ENCODE peak calls at places on chromosome 15, in ten cellular contexts. P is iris pigment epithelial cell; M is smooth muscle cell of the brain vasculature; F is stimulated activated CD4-positive, alpha-beta T cell treated with anti-CD3 and anti-CD28 coated beads, Interleukin-2, amount 100 ng/mL, for 24 hours; U is GM12865; A is activated naive CD4-positive, alpha-beta T cell; Y is AG08395; G is activated CD4-positive, alpha-beta memory T cell treated with anti-CD3 and anti-CD28 coated beads for 36 hours; W is heart right ventricle; E is choroid plexus epithelial cell. X is an unnamed sample.
A peak's percentile ranks its signal among the peaks of the same experiment; 100 is the strongest.

GRCh38 chr15:29842290-29842689 is 20.0 kb upstream of the TJP1 start:
- DNase-seq in P (no peak), M (no peak), F (no peak), U (no peak), A (no peak), Y (no peak), G (no peak), W (no peak), E (no peak), X (no peak)

GRCh38 chr15:73897441-73898261 is 24.3 kb downstream of the TBC1D21 start:
- DNase-seq in P (peak; percentile 90), M (peak; percentile 40), F (peak; percentile 52), U (peak; percentile 67), A (no peak), Y (peak; percentile 95), G (peak; percentile 82), W (peak; percentile 44), E (peak; percentile 88), X (no peak)

GRCh38 chr15:77671274-77672056 is 38.8 kb upstream of the LINGO1 start:
- DNase-seq in P (no peak), M (no peak), F (no peak), U (no peak), A (no peak), Y (no peak), G (no peak), W (no peak), E (no peak), X (no peak)

GRCh38 chr15:60476713-60477112 is 2.2 kb downstream of the ICE2 start:
- DNase-seq in P (peak; percentile 43), M (no peak), F (no peak), U (no peak), A (no peak), Y (peak; percentile 44), G (no peak), W (no peak), E (peak; percentile 58), X (no peak)

GRCh38 chr15:32718082-32718821 is 448 bp downstream of the GREM1 start:
- DNase-seq in P (no peak), M (no peak), F (no peak), U (no peak), A (no peak), Y (no peak), G (no peak), W (no peak), E (peak; percentile 48), X (peak; percentile 69)

GRCh38 chr15:56244237-56244810 is 645 bp upstream of the RFX7 start:
- DNase-seq in P (peak; percentile 78), M (peak; percentile 32), F (peak; percentile 38), U (peak; percentile 86), A (no peak), Y (peak; percentile 73), G (peak; percentile 56), W (peak; percentile 48), E (peak; percentile 80), X (peak; percentile 26)

GRCh38 chr15:80931191-80931590 is 58.4 kb downstream of the MESD start:
- DNase-seq in P (no peak), M (no peak), F (no peak), U (no peak), A (no peak), Y (peak; percentile 25), G (no peak), W (no peak), E (no peak), X (no peak)

GRCh38 chr15:39040861-39041260 is 476.2 kb upstream of the RASGRP1 start:
- DNase-seq in P (no peak), M (no peak), F (no peak), U (no peak), A (no peak), Y (no peak), G (no peak), W (no peak), E (no peak), X (no peak)

GRCh38 chr15:101476756-101477155 is 12.8 kb downstream of the PCSK6 start:
- DNase-seq in P (no peak), M (no peak), F (no peak), U (no peak), A (no peak), Y (no peak), G (no peak), W (no peak), E (no peak), X (no peak)

GRCh38 chr15:41259546-41260189 is 28.6 kb downstream of the CHP1 start:
- DNase-seq in P (no peak), M (no peak), F (no peak), U (no peak), A (no peak), Y (no peak), G (no peak), W (no peak), E (no peak), X (no peak)

GRCh38 chr15:67193223-67194009 is 61.0 kb downstream of the AAGAB start:
- DNase-seq in P (peak; percentile 35), M (no peak), F (no peak), U (no peak), A (no peak), Y (no peak), G (no peak), W (no peak), E (peak; percentile 74), X (no peak)

GRCh38 chr15:56383011-56383410 is 17.8 kb downstream of the TEX9 start:
- DNase-seq in P (no peak), M (no peak), F (no peak), U (no peak), A (no peak), Y (no peak), G (no peak), W (no peak), E (no peak), X (no peak)

GRCh38 chr15:90872481-90873184 is 4.2 kb downstream of the FURIN start:
- DNase-seq in P (peak; percentile 89), M (no peak), F (peak; percentile 75), U (peak; percentile 52), A (no peak), Y (peak; percentile 74), G (peak; percentile 87), W (no peak), E (peak; percentile 83), X (no peak)

GRCh38 chr15:69200773-69201745 is 40.6 kb downstream of the GLCE start:
- DNase-seq in P (no peak), M (no peak), F (no peak), U (no peak), A (no peak), Y (no peak), G (no peak), W (no peak), E (no peak), X (no peak)

GRCh38 chr15:62462268-62462667 is 297.2 kb upstream of the C2CD4B start:
- DNase-seq in P (no peak), M (no peak), F (no peak), U (no peak), A (no peak), Y (peak; percentile 33), G (no peak), W (peak; percentile 33), E (no peak), X (no peak)

GRCh38 chr15:37585966-37586656 is 348.3 kb upstream of the TMCO5A start:
- DNase-seq in P (peak; percentile 73), M (peak; percentile 3), F (no peak), U (no peak), A (no peak), Y (peak; percentile 61), G (no peak), W (no peak), E (peak; percentile 47), X (no peak)

GRCh38 chr15:62940755-62941361 is 101.7 kb upstream of the TPM1 start:
- DNase-seq in P (peak; percentile 96), M (peak; percentile 86), F (no peak), U (peak; percentile 47), A (no peak), Y (peak; percentile 96), G (peak; percentile 58), W (peak; percentile 85), E (peak; percentile 96), X (no peak)

GRCh38 chr15:89167267-89168176 is 53.9 kb downstream of the RLBP1 start:
- DNase-seq in P (peak; percentile 52), M (no peak), F (peak; percentile 77), U (peak; percentile 83), A (no peak), Y (peak; percentile 41), G (peak; percentile 85), W (no peak), E (peak; percentile 40), X (peak; percentile 56)

GRCh38 chr15:44340410-44340809 is 51.9 kb downstream of the GOLM2 start:
- DNase-seq in P (peak; percentile 90), M (peak; percentile 6), F (no peak), U (no peak), A (no peak), Y (peak; percentile 58), G (no peak), W (no peak), E (peak; percentile 93), X (no peak)

GRCh38 chr15:31067890-31068603 is 33.5 kb downstream of the TRPM1 start:
- DNase-seq in P (no peak), M (no peak), F (no peak), U (no peak), A (no peak), Y (no peak), G (no peak), W (no peak), E (no peak), X (no peak)

GRCh38 chr15:82831894-82832600 is 22.6 kb downstream of the WHAMM start:
- DNase-seq in P (no peak), M (no peak), F (no peak), U (no peak), A (no peak), Y (no peak), G (no peak), W (no peak), E (no peak), X (no peak)

GRCh38 chr15:98546325-98546724 is 102.0 kb upstream of the IGF1R start:
- DNase-seq in P (no peak), M (no peak), F (no peak), U (no peak), A (no peak), Y (no peak), G (no peak), W (no peak), E (no peak), X (no peak)

GRCh38 chr15:51869074-51869425 is 39.6 kb downstream of the TMOD3 start:
- DNase-seq in P (peak; percentile 92), M (peak; percentile 75), F (no peak), U (no peak), A (no peak), Y (peak; percentile 52), G (no peak), W (no peak), E (peak; percentile 91), X (no peak)

GRCh38 chr15:85618956-85619491 is 175.7 kb downstream of the KLHL25 start:
- DNase-seq in P (peak; percentile 99), M (peak; percentile 94), F (peak; percentile 68), U (peak; percentile 29), A (no peak), Y (peak; percentile 73), G (peak; percentile 81), W (peak; percentile 86), E (peak; percentile 99), X (no peak)

GRCh38 chr15:46461416-46461815 is 826.6 kb downstream of the SQOR start:
- DNase-seq in P (no peak), M (no peak), F (no peak), U (no peak), A (no peak), Y (peak; percentile 38), G (no peak), W (no peak), E (no peak), X (no peak)

GRCh38 chr15:72334842-72335241 is 14.9 kb upstream of the CELF6 start:
- DNase-seq in P (no peak), M (no peak), F (no peak), U (no peak), A (no peak), Y (no peak), G (no peak), W (no peak), E (no peak), X (no peak)

GRCh38 chr15:67109141-67110034 is 44.0 kb downstream of the SMAD3 start:
- DNase-seq in P (peak; percentile 98), M (no peak), F (no peak), U (peak; percentile 86), A (no peak), Y (peak; percentile 79), G (no peak), W (peak; percentile 57), E (peak; percentile 97), X (no peak)

GRCh38 chr15:26722621-26723160 is 50.2 kb downstream of the GABRB3 start:
- DNase-seq in P (no peak), M (no peak), F (no peak), U (no peak), A (no peak), Y (no peak), G (no peak), W (no peak), E (no peak), X (no peak)

X was measured in pancreas.